ENCODE peak calls at places on chromosomes 11 and 22, in eight cellular contexts. R is DMS153; I is WTC11; S is NCI-H510A treated with DMSO at 0.1 percent for 48 hours; N is stimulated activated effector memory CD8-positive, alpha-beta T cell treated with anti-CD3 and anti-CD28 coated beads, Interleukin-12 subunit alpha, Interleukin-12 subunit beta, amount 100 ng/mL, for 72 hours; P is cardiac muscle cell; Q is GM13977; U is PC-9. O is an unnamed sample.

GRCh38 chr11:15929371-15929801 is 427.0 kb downstream of the SOX6 start:
- DNase-seq in Q (no peak), S (no peak), P (no peak), U (no peak), N (no peak), R (no peak), I (no peak), O (no peak)

GRCh38 chr22:37403267-37403960 is 23.9 kb downstream of the ELFN2 start:
- DNase-seq in P (no peak), I (peak), S (no peak), R (no peak), Q (no peak), N (no peak), U (no peak), O (no peak)

GRCh38 chr11:133971871-133972270 is 15.1 kb upstream of the IGSF9B start:
- DNase-seq in U (no peak), S (no peak), Q (no peak), I (no peak), N (no peak), R (no peak), P (no peak), O (no peak)

GRCh38 chr11:65366340-65366773 is 11.8 kb downstream of the TIGD3 start:
- DNase-seq in N (peak), I (no peak), P (peak), R (peak), Q (peak), S (peak), U (peak), O (peak)

GRCh38 chr22:30178180-30179126 is 68.1 kb downstream of the LIF start:
- DNase-seq in I (no peak), N (no peak), S (no peak), U (no peak), Q (no peak), R (no peak), P (no peak), O (no peak)

GRCh38 chr11:86418929-86419328 is 44.2 kb downstream of the CCDC81 start:
- DNase-seq in R (no peak), N (no peak), S (no peak), I (no peak), Q (no peak), P (no peak), U (no peak), O (no peak)

GRCh38 chr11:107276057-107276456 is 181.6 kb downstream of the CWF19L2 start:
- DNase-seq in U (no peak), Q (no peak), I (no peak), N (no peak), P (peak), S (no peak), R (no peak), O (no peak)

GRCh38 chr11:63765688-63766241 is 2.8 kb downstream of the ZFTA start:
- DNase-seq in R (no peak), P (no peak), Q (peak), S (no peak), N (no peak), U (no peak), I (peak), O (no peak)

GRCh38 chr11:113563766-113564165 is 88.6 kb upstream of the DRD2 start:
- DNase-seq in I (no peak), N (no peak), P (no peak), Q (no peak), S (no peak), U (no peak), R (no peak), O (no peak)

GRCh38 chr11:35173620-35174278 is 34.8 kb downstream of the CD44 start:
- DNase-seq in U (no peak), I (no peak), Q (no peak), P (no peak), S (no peak), N (no peak), R (no peak), O (no peak)

GRCh38 chr11:59025097-59025496 is 61.0 kb upstream of the GLYATL1B start:
- DNase-seq in S (peak), P (no peak), R (peak), Q (no peak), U (no peak), I (no peak), N (no peak), O (no peak)

GRCh38 chr11:120830092-120830491 is 193.8 kb upstream of the TBCEL start:
- DNase-seq in Q (no peak), S (no peak), I (no peak), P (no peak), U (no peak), N (no peak), R (no peak), O (no peak)

GRCh38 chr11:5284551-5285130 is 14.9 kb upstream of the HBE1 start:
- DNase-seq in Q (no peak), S (no peak), P (no peak), N (no peak), I (no peak), R (no peak), U (no peak), O (peak)

GRCh38 chr11:106271126-106271525 is 193.7 kb downstream of the AASDHPPT start:
- DNase-seq in I (no peak), N (no peak), S (no peak), P (no peak), Q (no peak), R (no peak), U (no peak), O (no peak)

GRCh38 chr11:79768343-79768742 is 327.5 kb upstream of the TENM4 start:
- DNase-seq in R (no peak), P (no peak), N (no peak), S (no peak), Q (no peak), U (no peak), I (no peak), O (no peak)

GRCh38 chr11:76030286-76030685 is 176.0 kb downstream of the WNT11 start:
- DNase-seq in R (no peak), Q (no peak), P (peak), U (no peak), S (no peak), I (no peak), N (no peak), O (no peak)

GRCh38 chr11:90204832-90205646 is 17.8 kb downstream of the CHORDC1 start:
- DNase-seq in S (peak), N (no peak), R (peak), P (peak), I (no peak), U (no peak), Q (peak), O (peak)

GRCh38 chr11:31974737-31975136 is 116.1 kb upstream of the RCN1 start:
- DNase-seq in Q (no peak), P (peak), I (no peak), S (no peak), N (no peak), U (no peak), R (no peak), O (no peak)

GRCh38 chr11:67117667-67118058 is 1.4 kb upstream of the KDM2A start:
- DNase-seq in S (no peak), N (peak), U (peak), I (peak), P (peak), R (no peak), Q (no peak), O (no peak)

GRCh38 chr22:32448980-32449379 is 15.3 kb downstream of the BPIFC start:
- DNase-seq in U (peak), R (no peak), I (no peak), S (peak), N (no peak), Q (no peak), P (no peak), O (no peak)

GRCh38 chr11:128535468-128536457 is 51.6 kb downstream of the ETS1 start:
- DNase-seq in U (no peak), N (no peak), Q (no peak), I (no peak), P (no peak), S (no peak), R (no peak), O (no peak)

GRCh38 chr11:13007182-13007581 is 1.9 kb upstream of the RASSF10 start:
- DNase-seq in N (no peak), Q (no peak), U (no peak), I (no peak), R (no peak), P (no peak), S (no peak), O (no peak)

GRCh38 chr22:50256936-50257440 is 4.5 kb downstream of the MAPK12 start:
- DNase-seq in N (no peak), S (no peak), P (no peak), U (no peak), R (no peak), I (no peak), Q (no peak), O (no peak)

GRCh38 chr11:65651589-65652510 is 10.9 kb downstream of the RELA start:
- DNase-seq in N (no peak), S (no peak), R (no peak), Q (no peak), I (no peak), U (peak), P (peak), O (peak)

GRCh38 chr22:36386900-36387663 is 685 bp downstream of the MYH9 start:
- DNase-seq in P (no peak), Q (peak), U (no peak), R (no peak), I (peak), N (peak), S (no peak), O (peak)

GRCh38 chr11:21263026-21263425 is 593.6 kb downstream of the NELL1 start:
- DNase-seq in N (no peak), R (peak), S (no peak), I (no peak), U (no peak), Q (no peak), P (no peak), O (no peak)

O was measured in K562.